ENCODE peak calls at places on chromosome 18, in ten cellular contexts. D is GM23248; E is activated CD4-positive, alpha-beta T cell treated with anti-CD3 and anti-CD28 coated beads for 1 hour; Q is NCI-H2029 treated with DMSO at 0.1 percent for 48 hours; C is globus pallidus; V is cerebellar cortex; T is ascending aorta; U is nucleus accumbens; G is foreskin fibroblast; O is effector CD8-positive, alpha-beta T cell. X is an unnamed sample.

GRCh38 chr18:56598422-56598821 is 40.0 kb downstream of the TXNL1 start:
- DNase-seq in D (no peak), E (no peak), Q (no peak), C (no peak), V (no peak), T (no peak), U (no peak), G (no peak), O (no peak), X (no peak)

GRCh38 chr18:69599377-69599776 is 198.7 kb downstream of the DOK6 start:
- DNase-seq in D (no peak), E (no peak), Q (no peak), C (no peak), V (no peak), T (no peak), U (no peak), G (no peak), O (no peak), X (peak; percentile 86)

GRCh38 chr18:58671941-58672565 is 788 bp downstream of the MALT1 start:
- DNase-seq in D (peak; percentile 73), E (no peak), Q (no peak), C (no peak), V (peak; percentile 43), T (no peak), U (no peak), G (peak; percentile 62), O (no peak), X (peak; percentile 4)

GRCh38 chr18:33495278-33495677 is 54.8 kb upstream of the CCDC178 start:
- DNase-seq in D (peak; percentile 5), E (no peak), Q (no peak), C (peak; percentile 43), V (peak; percentile 35), T (no peak), U (no peak), G (peak; percentile 75), O (no peak), X (peak; percentile 55)

GRCh38 chr18:25144835-25145234 is 207.1 kb downstream of the ZNF521 start:
- DNase-seq in D (peak; percentile 89), E (no peak), Q (no peak), C (peak; percentile 47), V (peak; percentile 65), T (no peak), U (no peak), G (peak; percentile 90), O (no peak), X (no peak)

GRCh38 chr18:58241877-58242276 is 197.9 kb downstream of the NEDD4L start:
- DNase-seq in D (peak; percentile 99), E (no peak), Q (peak; percentile 31), C (no peak), V (peak; percentile 47), T (no peak), U (no peak), G (peak; percentile 82), O (no peak), X (peak; percentile 88)

GRCh38 chr18:61322265-61322873 is 10.9 kb upstream of the CDH20 start:
- DNase-seq in D (peak; percentile 77), E (no peak), Q (peak; percentile 4), C (peak; percentile 89), V (peak; percentile 27), T (no peak), U (peak; percentile 30), G (peak; percentile 84), O (no peak), X (peak; percentile 40)

GRCh38 chr18:54983041-54983686 is 23.9 kb upstream of the CCDC68 start:
- DNase-seq in D (peak; percentile 76), E (no peak), Q (peak; percentile 12), C (peak; percentile 10), V (peak; percentile 53), T (no peak), U (no peak), G (peak; percentile 79), O (no peak), X (no peak)

GRCh38 chr18:33720133-33720532 is 142.1 kb downstream of the ASXL3 start:
- DNase-seq in D (peak; percentile 66), E (no peak), Q (no peak), C (no peak), V (no peak), T (no peak), U (no peak), G (peak; percentile 72), O (no peak), X (no peak)

GRCh38 chr18:62425465-62426190 is 97.2 kb upstream of the ZCCHC2 start:
- DNase-seq in D (peak; percentile 96), E (no peak), Q (peak; percentile 33), C (peak; percentile 90), V (peak; percentile 96), T (peak; percentile 60), U (peak; percentile 9), G (peak; percentile 98), O (peak; percentile 3), X (peak; percentile 87)

GRCh38 chr18:13429884-13430510 is 211.4 kb downstream of the LDLRAD4 start:
- DNase-seq in D (no peak), E (no peak), Q (no peak), C (no peak), V (no peak), T (no peak), U (no peak), G (no peak), O (no peak), X (no peak)

GRCh38 chr18:45384137-45384998 is 230.9 kb upstream of the SLC14A2 start:
- DNase-seq in D (peak; percentile 70), E (no peak), Q (peak; percentile 2), C (peak; percentile 32), V (peak; percentile 44), T (no peak), U (no peak), G (peak; percentile 61), O (no peak), X (peak; percentile 26)

GRCh38 chr18:21330122-21330701 is 88.2 kb downstream of the GREB1L start:
- DNase-seq in D (peak; percentile 71), E (no peak), Q (peak; percentile 16), C (peak; percentile 16), V (no peak), T (no peak), U (no peak), G (peak; percentile 66), O (no peak), X (no peak)

GRCh38 chr18:58005036-58005435 is 39.0 kb upstream of the NEDD4L start:
- DNase-seq in D (peak; percentile 68), E (no peak), Q (no peak), C (no peak), V (no peak), T (no peak), U (no peak), G (peak; percentile 75), O (no peak), X (no peak)

GRCh38 chr18:40841473-40841872 is 1113.6 kb upstream of the PIK3C3 start:
- DNase-seq in D (peak; percentile 53), E (no peak), Q (no peak), C (no peak), V (no peak), T (no peak), U (no peak), G (peak; percentile 36), O (no peak), X (no peak)

GRCh38 chr18:54033087-54033486 is 191.4 kb downstream of the MBD2 start:
- DNase-seq in D (no peak), E (no peak), Q (no peak), C (no peak), V (no peak), T (no peak), U (no peak), G (no peak), O (no peak), X (no peak)

GRCh38 chr18:54999016-54999415 is 39.8 kb upstream of the CCDC68 start:
- DNase-seq in D (no peak), E (no peak), Q (no peak), C (no peak), V (no peak), T (no peak), U (no peak), G (no peak), O (no peak), X (no peak)

GRCh38 chr18:69795785-69796184 is 151.9 kb downstream of the CD226 start:
- DNase-seq in D (peak; percentile 47), E (no peak), Q (no peak), C (no peak), V (no peak), T (no peak), U (no peak), G (peak; percentile 66), O (no peak), X (no peak)

GRCh38 chr18:31563778-31564177 is 27.9 kb upstream of the TTR start:
- DNase-seq in D (peak; percentile 17), E (no peak), Q (no peak), C (no peak), V (no peak), T (no peak), U (no peak), G (no peak), O (no peak), X (no peak)

GRCh38 chr18:47931707-47932103 is 1.2 kb upstream of the SMAD2 start:
- DNase-seq in D (peak; percentile 20), E (peak; percentile 13), Q (no peak), C (peak; percentile 44), V (no peak), T (no peak), U (no peak), G (peak; percentile 61), O (no peak), X (peak; percentile 65)

GRCh38 chr18:9987355-9987754 is 73.5 kb downstream of the VAPA start:
- DNase-seq in D (no peak), E (no peak), Q (no peak), C (no peak), V (no peak), T (no peak), U (no peak), G (no peak), O (no peak), X (no peak)

GRCh38 chr18:60322591-60322990 is 50.0 kb downstream of the MC4R start:
- DNase-seq in D (peak; percentile 6), E (no peak), Q (no peak), C (no peak), V (no peak), T (no peak), U (no peak), G (peak; percentile 8), O (no peak), X (no peak)

GRCh38 chr18:42545825-42546224 is 569.7 kb downstream of the RIT2 start:
- DNase-seq in D (peak; percentile 76), E (no peak), Q (no peak), C (no peak), V (no peak), T (no peak), U (no peak), G (peak; percentile 1), O (no peak), X (no peak)

GRCh38 chr18:80109676-80110078 is 615 bp downstream of the ADNP2 start:
- DNase-seq in D (peak; percentile 73), E (no peak), Q (no peak), C (peak; percentile 31), V (peak; percentile 48), T (no peak), U (no peak), G (peak; percentile 58), O (peak; percentile 29), X (no peak)

GRCh38 chr18:41326311-41326710 is 628.7 kb upstream of the PIK3C3 start:
- DNase-seq in D (no peak), E (no peak), Q (no peak), C (no peak), V (no peak), T (no peak), U (no peak), G (peak; percentile 37), O (no peak), X (no peak)

GRCh38 chr18:32919799-32920198 is 147.0 kb upstream of the KLHL14 start:
- DNase-seq in D (peak; percentile 17), E (no peak), Q (peak; percentile 15), C (peak; percentile 4), V (peak; percentile 37), T (no peak), U (no peak), G (peak; percentile 46), O (no peak), X (peak; percentile 41)

GRCh38 chr18:8868779-8869415 is 163.5 kb downstream of the MTCL1 start:
- DNase-seq in D (no peak), E (no peak), Q (no peak), C (no peak), V (peak; percentile 57), T (no peak), U (no peak), G (no peak), O (no peak), X (no peak)

GRCh38 chr18:39190508-39190907 is 1624.9 kb upstream of the CELF4 start:
- DNase-seq in D (no peak), E (no peak), Q (no peak), C (no peak), V (no peak), T (no peak), U (no peak), G (no peak), O (no peak), X (no peak)